ENCODE peak calls at places on chromosome 14, in four cellular contexts. D, M, Y and N are unnamed samples.

GRCh38 chr14:80385340-80385739 is 174.0 kb upstream of the DIO2 start:
- DNase-seq in M (no peak), Y (no peak), D (no peak), N (no peak)

GRCh38 chr14:22572562-22573058 is 16.4 kb downstream of the DAD1 start:
- DNase-seq in D (no peak), M (no peak), Y (peak), N (no peak)

GRCh38 chr14:68140111-68140741 is 320.6 kb downstream of the RAD51B start:
- DNase-seq in Y (peak), M (no peak), D (no peak), N (no peak)

GRCh38 chr14:65879218-65880009 is 466.9 kb downstream of the FUT8 start:
- DNase-seq in D (no peak), Y (no peak), M (no peak), N (no peak)

GRCh38 chr14:95489163-95489887 is 27.1 kb downstream of the SYNE3 start:
- DNase-seq in M (no peak), Y (peak), D (no peak), N (no peak)

GRCh38 chr14:88993946-88994345 is 169.5 kb downstream of the TTC8 start:
- DNase-seq in D (no peak), Y (no peak), M (no peak), N (no peak)

GRCh38 chr14:100577986-100578431 is 9.2 kb downstream of the BEGAIN start:
- DNase-seq in M (no peak), D (no peak), Y (no peak), N (no peak)

GRCh38 chr14:99969673-99970322 is 95.4 kb upstream of the EVL start:
- DNase-seq in Y (no peak), M (no peak), D (no peak), N (no peak)

GRCh38 chr14:25411933-25412757 is 362.2 kb upstream of the STXBP6 start:
- DNase-seq in D (peak), Y (no peak), M (no peak), N (no peak)

GRCh38 chr14:75561013-75561432 is 17.4 kb upstream of the FLVCR2 start:
- DNase-seq in D (peak), Y (peak), M (no peak), N (peak)

GRCh38 chr14:53924754-53925153 is 31.9 kb downstream of the BMP4 start:
- DNase-seq in M (no peak), Y (peak), D (no peak), N (no peak)

GRCh38 chr14:72736348-72736747 is 157.6 kb downstream of the DPF3 start:
- DNase-seq in M (no peak), Y (peak), D (peak), N (no peak)

GRCh38 chr14:26427059-26427458 is 170.8 kb downstream of the NOVA1 start:
- DNase-seq in D (no peak), Y (no peak), M (no peak), N (no peak)

GRCh38 chr14:81331229-81332026 is 68.7 kb downstream of the STON2 start:
- DNase-seq in Y (no peak), M (no peak), D (no peak), N (no peak)

GRCh38 chr14:55430024-55430690 is 10.3 kb downstream of the TBPL2 start:
- DNase-seq in D (peak), Y (peak), M (no peak), N (no peak)

GRCh38 chr14:52068741-52069616 is at the start of gene NID2:
- DNase-seq in D (peak), M (no peak), Y (peak), N (peak)

GRCh38 chr14:68084256-68084655 is 264.7 kb downstream of the RAD51B start:
- DNase-seq in Y (no peak), D (no peak), M (no peak), N (no peak)

GRCh38 chr14:103001226-103001625 is 56.1 kb downstream of the CDC42BPB start:
- DNase-seq in D (no peak), Y (no peak), M (no peak), N (no peak)
- TF ChIP-seq HDAC6 in D (no peak), Y (no peak), M (no peak), N (no peak)

DNA sequence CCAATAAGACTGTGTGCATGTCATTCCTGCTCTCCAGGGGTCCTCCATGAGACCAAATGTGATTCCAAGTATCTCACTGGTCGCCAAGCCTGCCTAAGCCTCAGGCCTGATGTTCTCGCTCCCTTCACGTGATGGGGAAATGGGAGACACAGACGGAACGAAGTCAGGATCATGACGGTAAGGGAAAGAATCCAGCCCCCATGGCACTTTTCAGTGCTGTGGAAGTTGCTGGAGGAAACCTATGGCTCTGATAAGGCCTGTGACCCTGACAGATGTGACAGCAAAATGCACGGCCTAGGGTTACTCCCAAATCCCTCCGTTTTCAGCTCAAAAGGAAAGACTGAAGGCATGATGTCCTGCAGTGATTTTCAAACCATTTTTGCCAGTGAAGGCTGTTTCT is 184.9 kb downstream of the CALM1 start:
- DNase-seq in M (no peak), D (no peak), Y (no peak), N (no peak)
- TF ChIP-seq HDAC6 in M (no peak), D (no peak), Y (no peak), N (no peak)

GRCh38 chr14:71143391-71144290 is 236.4 kb downstream of the PCNX1 start:
- DNase-seq in Y (peak), D (peak), M (no peak), N (no peak)
- TF ChIP-seq HDAC6 in Y (no peak), D (no peak), M (no peak), N (no peak)

GRCh38 chr14:104363891-104364760 is 215.4 kb upstream of the C14orf180 start:
- DNase-seq in M (no peak), D (no peak), Y (no peak), N (no peak)

GRCh38 chr14:104361101-104361591 is 218.4 kb upstream of the C14orf180 start:
- DNase-seq in Y (no peak), D (no peak), M (no peak), N (no peak)

GRCh38 chr14:104364830-104365229 is 214.7 kb upstream of the C14orf180 start:
- DNase-seq in D (no peak), M (no peak), Y (no peak), N (no peak)

GRCh38 chr14:104361921-104362681 is 217.5 kb upstream of the C14orf180 start:
- DNase-seq in Y (no peak), M (no peak), D (no peak), N (no peak)

DNA sequence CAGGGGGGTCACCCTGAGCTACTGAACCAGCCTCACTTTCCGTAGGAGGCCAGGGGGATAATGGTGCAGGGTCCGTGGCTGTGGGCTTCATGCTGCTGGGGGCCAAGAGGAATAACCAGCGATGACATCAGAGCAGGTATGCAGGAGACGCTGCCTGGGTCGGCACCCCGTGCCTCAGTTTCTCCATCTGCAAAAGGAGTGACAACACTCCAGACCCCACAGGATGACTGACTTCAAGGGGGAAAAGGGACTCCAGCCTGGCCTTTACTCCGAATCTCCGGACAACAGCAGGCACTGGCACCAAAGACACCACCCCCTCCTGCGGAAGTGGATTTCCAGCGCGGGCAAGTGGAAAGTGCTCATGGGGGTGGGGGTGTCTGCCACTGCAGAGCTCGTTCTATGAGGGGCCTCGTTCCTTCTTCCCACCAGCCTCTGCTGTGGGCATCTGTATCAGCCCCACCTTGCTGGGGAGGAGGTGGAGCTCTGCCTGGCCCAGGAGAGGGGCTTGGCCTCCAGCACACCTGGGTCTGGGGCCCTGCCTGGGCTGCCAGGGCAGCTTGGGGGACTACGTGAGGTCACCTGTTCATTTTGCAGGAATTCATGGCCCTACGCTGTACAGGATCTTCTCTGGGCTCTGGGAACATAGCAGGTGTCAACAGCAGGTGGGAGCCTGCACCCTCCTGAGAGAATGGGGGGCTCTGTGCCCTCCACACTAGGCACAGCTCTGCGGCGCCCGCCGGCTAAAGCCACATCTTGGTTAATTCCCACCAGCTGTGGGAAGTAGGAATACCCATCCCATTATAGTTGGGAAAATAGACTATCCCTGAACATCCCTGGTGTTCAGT is 216.6 kb upstream of the C14orf180 start:
- DNase-seq in Y (no peak), D (no peak), M (no peak), N (no peak)
- TF ChIP-seq HDAC6 in Y (no peak), D (no peak), M (no peak), N (no peak)